ENCODE peak calls at places on chromosomes 7 and 10, in nine cellular contexts. X, J, G, E, P, W, D, T and V are unnamed samples. For H3K4me1, the result is how much of the 10 kb centered on the place peaks cover.

GRCh38 chr10:851891-852290 is 79.6 kb downstream of the LARP4B start:
- DNase-seq in D (peak), T (no peak), W (no peak), J (no peak), P (no peak), X (no peak), G (no peak), E (no peak), V (peak)

GRCh38 chr10:85235258-85235657 is 906.9 kb downstream of the CCSER2 start:
- DNase-seq in X (no peak), J (no peak), E (no peak), W (no peak), T (no peak), G (no peak), P (no peak), D (no peak), V (no peak)

GRCh38 chr10:61406282-61406681 is 46.9 kb downstream of the TMEM26 start:
- DNase-seq in E (no peak), J (no peak), P (no peak), T (no peak), G (peak), X (no peak), D (no peak), W (no peak), V (no peak)

GRCh38 chr7:44184221-44184873 is 4.9 kb downstream of the GCK start:
- DNase-seq in D (no peak), G (peak), W (no peak), P (peak), X (no peak), J (peak), E (peak), T (peak), V (no peak)

GRCh38 chr10:106768204-106768603 is 396.3 kb downstream of the SORCS1 start:
- DNase-seq in P (no peak), X (no peak), G (no peak), T (no peak), J (no peak), W (peak), D (no peak), E (no peak), V (no peak)

GRCh38 chr7:141362580-141363435 is 188.4 kb upstream of the AGK start:
- DNase-seq in G (peak), T (no peak), P (no peak), W (peak), X (no peak), J (peak), D (no peak), E (peak), V (no peak)

GRCh38 chr7:127769696-127770400 is 117.9 kb downstream of the SND1 start:
- DNase-seq in E (no peak), W (no peak), T (no peak), D (no peak), J (no peak), X (no peak), G (peak), P (no peak), V (no peak)

GRCh38 chr7:158134824-158135223 is 452.8 kb downstream of the PTPRN2 start:
- DNase-seq in P (no peak), W (no peak), E (no peak), J (no peak), D (no peak), G (no peak), X (no peak), T (no peak), V (no peak)

GRCh38 chr10:107971973-107972372 is 807.5 kb upstream of the SORCS1 start:
- DNase-seq in D (no peak), G (peak), W (no peak), T (no peak), X (no peak), E (peak), J (peak), P (no peak), V (no peak)

GRCh38 chr7:2771274-2771711 is 72.8 kb downstream of the GNA12 start:
- DNase-seq in X (no peak), E (no peak), T (no peak), G (no peak), J (no peak), W (no peak), P (no peak), D (no peak), V (no peak)

GRCh38 chr10:73759512-73760115 is 15.4 kb downstream of the SEC24C start:
- DNase-seq in D (peak), P (no peak), X (peak), J (peak), W (no peak), E (peak), G (no peak), T (no peak), V (peak)

GRCh38 chr10:50604823-50605222 is 18.9 kb downstream of the SGMS1 start:
- DNase-seq in T (no peak), P (no peak), J (no peak), G (peak), E (peak), X (no peak), D (no peak), W (no peak), V (no peak)

GRCh38 chr10:8430321-8430720 is 375.8 kb downstream of the GATA3 start:
- DNase-seq in J (no peak), D (no peak), P (no peak), T (no peak), X (no peak), E (no peak), G (no peak), W (no peak), V (no peak)

GRCh38 chr7:139482662-139483466 is 609 bp downstream of the KLRG2 start:
- DNase-seq in J (peak), T (no peak), P (peak), E (no peak), X (peak), G (peak), D (no peak), W (peak), V (no peak)

GRCh38 chr7:127895814-127896280 is 135.4 kb downstream of the LRRC4 start:
- DNase-seq in G (peak), D (no peak), X (no peak), J (peak), E (no peak), P (no peak), W (no peak), T (no peak), V (no peak)

GRCh38 chr7:128281605-128282380 is 40.7 kb downstream of the LEP start:
- DNase-seq in D (no peak), X (no peak), E (no peak), G (no peak), J (no peak), T (no peak), P (no peak), W (no peak), V (no peak)

GRCh38 chr7:98475352-98475751 is 74.5 kb upstream of the BAIAP2L1 start:
- DNase-seq in G (no peak), E (no peak), X (no peak), W (no peak), T (no peak), D (no peak), P (no peak), J (no peak), V (no peak)

GRCh38 chr10:7788640-7789335 is 811 bp downstream of the ATP5F1C start:
- DNase-seq in P (peak), E (peak), T (no peak), W (peak), X (peak), J (peak), D (peak), G (peak), V (peak)

GRCh38 chr7:150361807-150362621 is 6.6 kb upstream of the REPIN1 start:
- DNase-seq in E (no peak), W (no peak), D (no peak), T (no peak), X (no peak), P (peak), G (no peak), J (no peak), V (no peak)

GRCh38 chr10:125808047-125808446 is 15.0 kb downstream of the UROS start:
- DNase-seq in J (no peak), D (no peak), T (no peak), W (no peak), G (no peak), P (no peak), X (no peak), E (no peak), V (no peak)

GRCh38 chr7:6478186-6478585 is 30.4 kb upstream of the DAGLB start:
- DNase-seq in X (no peak), T (no peak), E (no peak), D (no peak), P (no peak), G (no peak), J (no peak), W (no peak), V (peak)

GRCh38 chr10:15624405-15625191 is 95.1 kb downstream of the ITGA8 start:
- DNase-seq in E (no peak), J (peak), X (no peak), W (no peak), P (no peak), T (no peak), G (peak), D (no peak), V (no peak)

GRCh38 chr10:68792115-68792514 is 35.2 kb upstream of the STOX1 start:
- DNase-seq in T (no peak), E (peak), W (no peak), P (no peak), J (no peak), D (no peak), X (peak), G (peak), V (peak)

GRCh38 chr10:133370026-133370786 is 2.9 kb downstream of the ECHS1 start:
- DNase-seq in J (no peak), P (no peak), D (no peak), E (no peak), X (no peak), G (no peak), W (no peak), T (no peak), V (no peak)

GRCh38 chr7:95776561-95777185 is 4.3 kb downstream of the DYNC1I1 start:
- DNase-seq in D (no peak), J (no peak), P (no peak), G (no peak), T (no peak), X (no peak), W (no peak), E (peak), V (no peak)

GRCh38 chr7:16644987-16645592 is 464 bp downstream of the ANKMY2 start:
- DNase-seq in E (no peak), J (no peak), D (no peak), P (peak), X (peak), T (no peak), W (peak), G (peak), V (peak)

GRCh38 chr7:2248984-2249694 is 7.1 kb downstream of the NUDT1 start:
- DNase-seq in J (peak), P (no peak), W (peak), T (no peak), X (peak), G (peak), D (peak), E (peak), V (no peak)

GRCh38 chr10:109205929-109206585 is 717.3 kb downstream of the XPNPEP1 start:
- DNase-seq in T (no peak), W (no peak), X (no peak), J (peak), E (peak), P (no peak), G (peak), D (no peak), V (no peak)

GRCh38 chr7:88167223-88167622 is 52.6 kb downstream of the SRI start:
- DNase-seq in T (no peak), E (no peak), W (peak), P (peak), J (no peak), D (no peak), G (no peak), X (no peak), V (no peak)

GRCh38 chr7:26857534-26858228 is 6.7 kb downstream of the SKAP2 start:
- DNase-seq in D (no peak), P (peak), G (no peak), E (no peak), X (peak), T (no peak), J (peak), W (peak), V (no peak)

DNA sequence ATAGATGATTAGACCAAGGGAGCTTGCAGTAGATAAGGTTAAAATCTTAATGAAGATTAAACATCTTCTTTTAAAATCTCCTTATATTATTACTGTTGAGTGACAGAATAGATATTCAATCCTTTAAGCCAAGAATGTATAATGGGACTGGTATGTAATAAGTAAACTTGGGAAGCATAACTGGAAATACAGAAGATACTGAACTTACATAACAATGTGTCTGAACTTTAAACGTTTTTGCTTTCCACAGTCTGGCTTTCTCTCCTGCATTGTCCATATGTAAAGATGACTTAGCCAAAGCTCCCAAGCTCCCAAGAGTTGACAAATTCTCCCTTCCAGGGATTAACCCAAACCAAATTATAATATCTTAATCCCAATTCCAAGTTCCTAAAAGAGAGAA is 129.8 kb downstream of the KCND2 start:
- DNase-seq in X (no peak), P (no peak), G (no peak), D (no peak), W (no peak), E (peak), T (no peak), J (no peak), V (no peak)
- TF ChIP-seq EZH2phosphoT487 in X (no peak), P (no peak), G (no peak), D (no peak), W (no peak), E (no peak), T (no peak), J (no peak), V (no peak)

GRCh38 chr10:102279104-102279503 is 33.8 kb downstream of the GBF1 start:
- DNase-seq in P (no peak), T (no peak), W (no peak), E (no peak), J (no peak), D (no peak), G (no peak), X (no peak), V (no peak)

GRCh38 chr10:102281103-102281502 is 35.8 kb downstream of the GBF1 start:
- DNase-seq in E (no peak), J (no peak), X (no peak), W (peak), D (no peak), P (no peak), G (peak), T (no peak), V (peak)

GRCh38 chr10:102283890-102284289 is 38.6 kb downstream of the GBF1 start:
- DNase-seq in T (no peak), J (no peak), D (no peak), G (no peak), W (no peak), E (no peak), P (no peak), X (no peak), V (no peak)

GRCh38 chr10:102283488-102283887 is 38.2 kb downstream of the GBF1 start:
- DNase-seq in J (no peak), X (no peak), G (no peak), T (no peak), E (no peak), P (no peak), W (no peak), D (no peak), V (no peak)

GRCh38 chr10:102280397-102281015 is 35.2 kb downstream of the GBF1 start:
- DNase-seq in D (no peak), W (peak), X (no peak), J (no peak), P (no peak), T (no peak), E (no peak), G (peak), V (no peak)
- H3K4me1 ChIP-seq in D (under half), W (under half), X (under half), J (under half), P (under half), T (under half), E (under half), G (under half), V (under half)

DNA sequence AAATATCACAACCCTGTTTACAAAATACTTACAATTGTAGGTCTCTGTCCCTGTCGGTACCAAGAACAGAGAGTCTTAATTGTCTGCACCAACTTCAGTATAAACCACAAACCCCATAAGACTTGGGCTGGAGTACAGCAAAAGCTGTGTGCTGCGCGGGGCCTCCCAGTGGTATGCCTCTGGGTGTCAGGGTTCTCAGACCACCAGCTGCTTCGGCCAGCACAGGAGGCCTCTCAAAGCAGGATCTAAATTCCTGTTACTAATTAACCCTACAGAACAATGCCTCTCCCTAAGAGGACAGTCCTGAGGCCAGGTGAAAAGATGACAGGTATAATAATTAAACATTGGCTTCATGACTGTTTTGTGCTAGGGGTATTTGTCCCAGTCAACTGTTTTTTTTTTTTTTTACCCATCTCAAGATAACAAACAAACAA is 957 bp upstream of the SVIL start:
- DNase-seq in X (peak), G (no peak), T (no peak), D (no peak), J (peak), W (no peak), P (peak), E (no peak), V (no peak)
- TF ChIP-seq EZH2phosphoT487 in X (no peak), G (no peak), T (no peak), D (no peak), J (no peak), W (no peak), P (no peak), E (no peak), V (no peak)

GRCh38 chr7:135957627-135958026 is 19.5 kb downstream of the MTPN start:
- DNase-seq in J (no peak), E (no peak), W (no peak), T (no peak), X (no peak), D (no peak), P (no peak), G (no peak), V (no peak)

GRCh38 chr7:135962802-135963201 is 14.4 kb downstream of the MTPN start:
- DNase-seq in J (no peak), W (no peak), X (no peak), G (no peak), P (no peak), E (no peak), D (no peak), T (no peak), V (no peak)

GRCh38 chr7:135958173-135958572 is 19.0 kb downstream of the MTPN start:
- DNase-seq in X (no peak), G (no peak), E (no peak), D (no peak), T (no peak), P (no peak), J (no peak), W (no peak), V (no peak)

GRCh38 chr7:135960709-135961451 is 16.3 kb downstream of the MTPN start:
- DNase-seq in T (no peak), W (no peak), J (no peak), X (no peak), D (no peak), E (no peak), G (no peak), P (no peak), V (no peak)

DNA sequence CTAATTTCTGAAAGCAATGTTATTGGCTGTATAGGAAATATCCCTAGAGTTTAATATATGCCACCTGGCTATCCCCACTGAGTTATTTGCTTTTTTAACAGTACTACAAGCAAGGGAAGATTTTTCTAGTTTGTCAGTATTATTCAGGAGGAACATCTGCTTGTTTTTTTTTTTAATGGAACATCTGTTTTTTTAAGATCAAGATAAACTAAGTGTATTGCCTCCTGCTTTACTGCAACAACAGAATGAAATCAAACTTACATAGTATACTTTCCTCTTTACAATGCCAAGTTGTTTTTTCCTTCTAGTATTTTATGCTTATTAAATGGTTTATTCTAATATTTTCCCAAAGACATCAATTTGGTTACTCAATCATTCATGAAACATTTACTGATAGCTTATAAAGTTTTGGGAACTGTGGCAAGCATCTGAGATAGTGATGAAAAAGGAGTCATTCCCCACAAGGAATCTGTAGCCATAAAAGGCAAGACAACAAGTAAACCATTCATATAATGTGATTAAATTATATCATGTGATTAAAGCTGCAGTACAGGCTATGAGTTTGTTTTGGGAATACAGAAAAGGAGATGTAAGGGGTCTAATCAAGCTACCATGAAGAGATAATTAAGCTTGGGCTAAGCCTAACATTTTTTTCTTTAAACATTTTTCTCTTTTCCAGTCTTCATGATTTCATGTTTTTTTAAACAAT is 17.4 kb downstream of the MTPN start:
- DNase-seq in E (no peak), D (no peak), P (no peak), W (peak), X (no peak), J (no peak), G (no peak), T (no peak), V (no peak)
- H3K4me1 ChIP-seq in E (under half), D (under half), P (under half), W (under half), X (under half), J (under half), G (under half), T (under half), V (half or more)

GRCh38 chr10:58348571-58349033 is 13.8 kb downstream of the UBE2D1 start:
- DNase-seq in W (no peak), G (no peak), X (peak), J (no peak), P (peak), T (no peak), D (no peak), E (peak), V (no peak)

GRCh38 chr10:58351616-58352578 is 17.1 kb downstream of the UBE2D1 start:
- DNase-seq in D (no peak), P (no peak), T (no peak), E (peak), J (no peak), W (no peak), X (no peak), G (no peak), V (no peak)

GRCh38 chr10:58350023-58350422 is 15.2 kb downstream of the UBE2D1 start:
- DNase-seq in T (no peak), W (no peak), D (no peak), E (no peak), G (no peak), P (no peak), J (no peak), X (no peak), V (no peak)

GRCh38 chr10:58352956-58353610 is 18.3 kb downstream of the UBE2D1 start:
- DNase-seq in X (no peak), G (no peak), E (peak), D (no peak), P (no peak), T (no peak), J (no peak), W (no peak), V (no peak)

DNA sequence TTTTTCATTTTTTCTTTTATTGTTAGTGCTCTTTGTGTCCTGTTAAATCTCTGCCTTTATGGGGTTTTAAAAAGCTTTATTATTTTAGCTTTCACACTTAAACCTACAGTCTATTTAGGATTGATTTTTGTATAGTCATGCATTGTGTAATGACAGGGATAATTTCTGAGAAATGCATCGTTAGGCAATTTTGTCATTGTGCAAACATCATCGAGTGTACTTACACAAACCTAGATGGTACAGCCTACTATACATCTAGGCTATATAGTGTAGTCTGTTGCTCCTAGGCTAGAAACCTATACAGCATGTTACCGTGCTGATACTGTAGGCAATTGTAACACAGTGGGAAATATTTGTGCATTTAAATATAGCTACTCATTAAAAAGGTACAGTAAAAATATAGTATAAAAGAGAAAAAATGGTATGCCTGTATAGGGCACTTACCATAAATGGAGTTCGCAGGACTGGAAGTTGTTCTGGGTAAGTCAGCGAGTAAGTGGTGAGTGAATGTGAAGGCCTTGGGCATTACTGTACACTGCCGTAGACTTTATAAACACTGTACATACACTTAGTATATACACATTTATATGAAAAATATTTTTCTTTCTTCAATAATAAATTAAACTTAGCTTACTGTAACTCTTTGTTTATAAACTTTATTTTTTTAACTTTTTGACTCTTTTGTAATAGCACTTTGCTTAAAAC is 16.0 kb downstream of the UBE2D1 start:
- DNase-seq in D (no peak), E (peak), G (peak), J (no peak), X (no peak), P (no peak), T (no peak), W (no peak), V (no peak)
- TF ChIP-seq EZH2phosphoT487 in D (no peak), E (no peak), G (no peak), J (no peak), X (no peak), P (no peak), T (no peak), W (no peak), V (no peak)